ENCODE peak calls at places on chromosomes 11 and 22, in six cellular contexts. J is kidney epithelial cell, U is epithelial cell of esophagus, R is MCF 10A, B is epithelial cell of proximal tubule, N is foreskin fibroblast. X is an unnamed sample.

GRCh38 chr22:39917091-39917703 is 16.3 kb downstream of the GRAP2 start:
- DNase-seq in J (no peak), R (no peak), N (no peak), B (no peak), U (no peak), X (no peak)

GRCh38 chr11:60485987-60486386 is 6.6 kb upstream of the MS4A12 start:
- DNase-seq in B (no peak), N (no peak), U (no peak), J (no peak), R (peak), X (peak)

GRCh38 chr11:128417607-128418324 is 169.6 kb downstream of the ETS1 start:
- DNase-seq in N (peak), J (no peak), R (peak), B (no peak), U (peak), X (no peak)

GRCh38 chr11:66278396-66279091 is 569 bp downstream of the CNIH2 start:
- DNase-seq in U (no peak), J (no peak), R (no peak), N (peak), B (no peak), X (no peak)

GRCh38 chr11:131816046-131816445 is 445.6 kb downstream of the NTM start:
- DNase-seq in N (peak), J (no peak), U (no peak), R (no peak), B (no peak), X (no peak)

GRCh38 chr22:28973352-28973751 is 88.3 kb downstream of the C22orf31 start:
- DNase-seq in B (no peak), N (peak), U (no peak), R (no peak), J (no peak), X (no peak)

GRCh38 chr11:95104121-95104830 is 14.6 kb downstream of the ENDOD1 start:
- DNase-seq in R (no peak), U (peak), N (no peak), B (no peak), J (no peak), X (no peak)

GRCh38 chr22:17781319-17782031 is 7.2 kb upstream of the BID start:
- DNase-seq in R (peak), B (peak), N (peak), J (peak), U (peak), X (peak)

GRCh38 chr11:64092119-64092760 is 56.5 kb downstream of the FLRT1 start:
- DNase-seq in R (no peak), J (no peak), U (no peak), B (no peak), N (no peak), X (no peak)

GRCh38 chr22:19036523-19037273 is 85.5 kb downstream of the DGCR2 start:
- DNase-seq in R (no peak), J (no peak), B (no peak), N (peak), U (no peak), X (no peak)

GRCh38 chr11:128052912-128053641 is 534.3 kb downstream of the ETS1 start:
- DNase-seq in N (peak), J (peak), R (peak), U (peak), B (no peak), X (no peak)

GRCh38 chr11:114440121-114440860 is 1.0 kb downstream of the REXO2 start:
- DNase-seq in R (no peak), N (peak), J (no peak), B (no peak), U (no peak), X (no peak)

GRCh38 chr11:8381871-8382396 is 118.3 kb upstream of the LMO1 start:
- DNase-seq in R (no peak), J (no peak), N (no peak), B (no peak), U (no peak), X (no peak)

GRCh38 chr11:28690746-28691145 is 582.6 kb downstream of the METTL15 start:
- DNase-seq in N (peak), B (no peak), U (no peak), J (no peak), R (no peak), X (no peak)

GRCh38 chr22:45678961-45679912 is 7.6 kb downstream of the ATXN10 start:
- DNase-seq in N (peak), B (no peak), J (no peak), U (peak), R (peak), X (peak)

GRCh38 chr11:57181678-57182305 is at the start of gene LRRC55:
- DNase-seq in U (no peak), R (no peak), B (no peak), N (no peak), J (no peak), X (no peak)

GRCh38 chr11:42778193-42778592 is 533.6 kb upstream of the API5 start:
- DNase-seq in J (no peak), N (no peak), U (no peak), B (no peak), R (no peak), X (no peak)

GRCh38 chr11:33857924-33858323 is 34.0 kb downstream of the LMO2 start:
- DNase-seq in R (peak), U (peak), N (peak), J (peak), B (no peak), X (peak)
- TF ChIP-seq CTCF in R (peak), U (peak), N (peak), J (peak), B (peak), X (peak)

GRCh38 chr11:3109921-3110706 is 52.9 kb upstream of the CARS1 start:
- DNase-seq in U (peak), J (no peak), R (peak), N (peak), B (no peak), X (peak)
- TF ChIP-seq CTCF in U (peak), J (peak), R (peak), N (peak), B (peak), X (peak)

DNA sequence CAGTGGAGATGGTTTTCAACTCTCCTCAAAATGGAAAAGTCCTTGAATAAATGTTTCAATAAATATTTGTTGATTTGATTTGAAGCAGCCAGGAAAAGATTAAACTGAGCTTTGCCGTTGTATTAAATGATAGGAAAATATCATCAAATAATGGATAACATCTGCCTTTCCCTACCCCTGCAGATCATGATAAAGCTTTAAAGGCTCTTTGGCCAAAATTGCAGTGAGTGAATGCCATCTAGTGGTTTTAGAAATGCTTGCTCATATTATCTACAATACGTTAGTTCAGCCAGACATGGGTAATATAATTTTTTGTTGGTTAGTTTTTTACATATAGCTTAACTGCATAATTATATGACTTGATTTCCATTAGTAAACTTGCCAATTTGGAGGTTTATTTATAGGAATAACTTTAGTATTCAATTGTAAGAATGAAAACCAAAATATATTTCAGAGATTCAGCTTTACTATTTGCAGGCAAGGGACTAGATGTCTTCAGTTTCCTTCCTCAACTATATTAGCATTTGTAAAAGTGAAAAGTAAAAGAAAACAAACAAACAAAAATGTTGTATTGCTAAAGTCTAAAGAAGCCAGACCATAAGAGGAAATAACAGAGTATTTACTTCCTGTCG is 159.2 kb downstream of the MSANTD4 start:
- DNase-seq in R (peak), B (no peak), J (no peak), U (peak), N (peak), X (peak)
- TF ChIP-seq CTCF in R (peak), B (peak), J (peak), U (peak), N (peak), X (peak)

DNA sequence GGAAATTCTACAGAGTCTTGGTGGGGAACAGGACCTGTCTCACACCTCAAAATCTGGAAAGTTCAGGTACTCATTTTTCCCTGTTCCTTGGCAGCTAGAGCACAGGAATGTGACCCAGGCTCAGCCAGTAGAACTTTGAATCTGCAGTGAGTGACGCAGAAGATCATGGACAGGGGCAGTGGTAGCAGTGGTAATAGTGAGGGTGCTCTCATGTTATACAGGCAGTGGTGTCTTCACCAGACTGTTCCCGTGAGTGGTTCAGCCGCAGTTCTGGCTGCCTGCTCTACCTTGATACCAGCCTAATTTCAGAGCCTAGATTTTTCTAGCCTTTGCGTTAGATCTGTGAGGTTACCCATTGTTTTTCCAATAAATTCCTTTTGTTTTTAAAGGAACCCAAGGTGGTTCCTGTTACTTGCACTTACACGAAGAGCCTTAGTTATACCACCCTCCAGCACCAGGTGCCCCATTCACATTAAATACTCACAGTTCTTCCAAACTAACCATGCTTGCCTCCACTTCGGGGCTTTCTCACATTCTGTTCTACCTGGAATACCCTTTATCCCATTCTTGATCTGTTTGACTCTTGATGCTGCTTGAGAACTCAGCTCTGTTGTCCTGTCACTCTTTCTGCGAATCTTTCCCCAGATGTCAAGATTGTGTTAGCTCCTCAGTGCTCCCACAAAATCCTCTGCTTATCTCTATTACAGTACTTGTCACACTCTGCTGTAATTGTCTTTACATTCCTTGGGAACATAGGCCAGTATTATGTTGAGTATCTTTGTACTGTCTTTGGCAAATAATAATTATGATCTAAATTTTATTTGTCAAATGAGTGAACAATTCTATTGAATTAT is 47.8 kb downstream of the SWAP70 start:
- DNase-seq in J (no peak), N (no peak), U (no peak), R (no peak), B (no peak), X (no peak)
- TF ChIP-seq CTCF in J (no peak), N (no peak), U (no peak), R (no peak), B (no peak), X (no peak)

DNA sequence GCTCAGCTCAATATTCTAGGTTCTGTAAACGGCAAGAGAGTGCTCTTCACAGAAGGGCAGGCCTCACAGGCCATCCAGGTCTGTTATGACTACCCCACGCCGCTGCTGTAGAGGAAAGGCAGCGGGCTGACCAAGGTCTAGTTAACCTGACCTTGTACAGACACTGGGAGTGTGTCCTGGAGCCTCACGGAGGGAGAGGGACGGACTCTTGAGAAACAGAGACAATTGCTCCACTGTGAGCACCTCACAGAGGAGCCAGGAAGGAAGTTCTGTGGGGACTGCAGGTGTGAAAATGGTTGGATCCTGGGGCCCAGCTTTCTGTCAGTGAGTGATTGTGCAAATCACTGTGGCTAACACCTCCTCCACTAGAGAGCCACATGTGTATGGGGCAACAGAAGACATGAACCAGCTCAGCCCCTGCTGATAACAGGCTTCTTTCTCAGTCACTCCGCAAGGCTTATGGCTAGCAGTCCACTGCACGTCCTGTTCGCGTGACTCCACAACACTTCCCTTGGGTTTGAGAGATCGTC is 31.4 kb upstream of the YPEL1 start:
- DNase-seq in J (no peak), U (no peak), R (no peak), N (no peak), B (no peak), X (peak)
- TF ChIP-seq CTCF in J (no peak), U (no peak), R (no peak), N (no peak), B (no peak), X (peak)

X was measured in GM13976.